ENCODE peak calls at places on chromosomes 5 and 9, in eight cellular contexts. S is AG08396; D is mesendoderm; L is HS-27A; Q is stromal cell of bone marrow; U is fibroblast of lung; R is T-helper 2 cell treated with Interferon-gamma antibody and Interleukin-4, amounts not matched to agents 5 μg/mL and 100 μg/mL, for 36 hours; N is GM23338. T is an unnamed sample.

GRCh38 chr9:91900057-91900816 is 49.8 kb downstream of the ROR2 start:
- DNase-seq in R (no peak), L (no peak), U (no peak), Q (no peak), D (peak; percentile 89), N (peak; percentile 38), S (no peak), T (peak; percentile 79)

GRCh38 chr9:80440724-80441123 is 869.0 kb downstream of the TLE4 start:
- DNase-seq in D (peak; percentile 49), N (peak; percentile 6), U (no peak), L (no peak), Q (no peak), S (no peak), R (no peak), T (no peak)

GRCh38 chr5:171622010-171622409 is 163.6 kb upstream of the SMIM23 start:
- DNase-seq in L (no peak), S (no peak), U (no peak), N (no peak), D (no peak), Q (no peak), R (no peak), T (no peak)

GRCh38 chr9:17757816-17758215 is 178.9 kb downstream of the SH3GL2 start:
- DNase-seq in R (no peak), N (no peak), Q (peak; percentile 13), U (peak; percentile 11), D (no peak), L (no peak), S (no peak), T (no peak)

GRCh38 chr9:95764920-95765319 is 110.6 kb upstream of the ERCC6L2 start:
- DNase-seq in Q (no peak), R (no peak), L (no peak), S (no peak), N (no peak), D (no peak), U (no peak), T (no peak)

GRCh38 chr9:34577635-34578240 is 11.8 kb downstream of the CNTFR start:
- DNase-seq in D (peak; percentile 88), S (no peak), Q (no peak), U (no peak), N (peak; percentile 81), R (no peak), L (no peak), T (no peak)

GRCh38 chr9:112035166-112035816 is 138.7 kb downstream of the UGCG start:
- DNase-seq in S (no peak), Q (no peak), L (no peak), D (no peak), U (no peak), R (no peak), N (no peak), T (no peak)

GRCh38 chr5:160539431-160539830 is 117.8 kb downstream of the PTTG1 start:
- DNase-seq in R (peak; percentile 81), D (no peak), U (peak; percentile 89), Q (no peak), N (no peak), L (no peak), S (no peak), T (no peak)

GRCh38 chr5:141878771-141879759 is 855 bp upstream of the PCDH1 start:
- DNase-seq in L (peak; percentile 54), S (peak; percentile 83), Q (peak; percentile 85), U (peak; percentile 69), D (peak; percentile 94), R (peak; percentile 80), N (peak; percentile 97), T (peak; percentile 94)

GRCh38 chr9:113967380-113967779 is 91.3 kb downstream of the ZNF618 start:
- DNase-seq in N (no peak), U (no peak), D (no peak), L (no peak), S (no peak), Q (no peak), R (no peak), T (no peak)

GRCh38 chr5:76813982-76814562 is 4.8 kb upstream of the F2RL1 start:
- DNase-seq in N (no peak), Q (peak; percentile 59), L (no peak), S (peak; percentile 86), U (peak; percentile 99), R (no peak), D (peak; percentile 52), T (no peak)

GRCh38 chr9:136512651-136513066 is 29.8 kb upstream of the SEC16A start:
- DNase-seq in L (no peak), D (no peak), U (no peak), R (no peak), N (peak; percentile 39), S (peak; percentile 68), Q (no peak), T (no peak)

GRCh38 chr9:119938871-119939270 is 569.6 kb upstream of the BRINP1 start:
- DNase-seq in S (no peak), N (no peak), U (peak; percentile 54), R (no peak), D (no peak), L (no peak), Q (peak; percentile 14), T (no peak)

GRCh38 chr9:121597693-121598166 is 53.7 kb upstream of the DAB2IP start:
- DNase-seq in U (no peak), S (no peak), R (no peak), N (peak; percentile 62), Q (no peak), D (no peak), L (no peak), T (no peak)

GRCh38 chr5:127418378-127418777 is 99.1 kb upstream of the PRRC1 start:
- DNase-seq in U (no peak), Q (no peak), N (no peak), R (no peak), L (no peak), S (no peak), D (no peak), T (no peak)

GRCh38 chr9:123291736-123292135 is 23.4 kb upstream of the STRBP start:
- DNase-seq in D (no peak), U (no peak), L (no peak), S (no peak), R (no peak), Q (no peak), N (no peak), T (no peak)

T was measured in kidney.